ENCODE peak calls at places on chromosomes 13 and 19, in four cellular contexts. R is adipocyte; I is CD4-positive, alpha-beta memory T cell; C is endothelial cell of umbilical vein. K is an unnamed sample.
A peak's percentile ranks its signal among the peaks of the same experiment; 100 is the strongest.

GRCh38 chr19:49193822-49194394 is 36.3 kb downstream of the TRPM4 start:
- DNase-seq in C (no peak), R (no peak), I (no peak), K (no peak)

GRCh38 chr19:2389594-2389993 is 29.5 kb downstream of the TMPRSS9 start:
- DNase-seq in R (no peak), I (no peak), C (no peak), K (no peak)

GRCh38 chr19:49492573-49493411 is 3.4 kb upstream of the RPS11 start:
- DNase-seq in C (peak; percentile 28), I (peak; percentile 39), R (no peak), K (no peak)

GRCh38 chr19:51690359-51691121 is 2.6 kb upstream of the SPACA6 start:
- DNase-seq in C (peak; percentile 76), I (peak; percentile 66), R (peak; percentile 90), K (no peak)

GRCh38 chr19:8113017-8113416 is 36.4 kb downstream of the FBN3 start:
- DNase-seq in R (no peak), I (no peak), C (no peak), K (peak; percentile 27)

GRCh38 chr13:113354831-113355610 is 8.9 kb downstream of the GRTP1 start:
- DNase-seq in C (no peak), I (no peak), R (no peak), K (no peak)

GRCh38 chr13:23642110-23642509 is 71.9 kb downstream of the TNFRSF19 start:
- DNase-seq in R (no peak), C (no peak), I (no peak), K (peak; percentile 56)

GRCh38 chr19:11538232-11539036 is at the start of gene CNN1:
- DNase-seq in R (peak; percentile 35), C (peak; percentile 15), I (no peak), K (no peak)

GRCh38 chr13:113474179-113474578 is 16.3 kb downstream of the DCUN1D2 start:
- DNase-seq in R (peak; percentile 21), I (no peak), C (no peak), K (peak; percentile 29)

GRCh38 chr19:7751157-7751783 is 3.9 kb upstream of the CD209 start:
- DNase-seq in R (no peak), C (no peak), I (no peak), K (peak; percentile 22)

GRCh38 chr13:36919206-36919832 is 719 bp downstream of the SMAD9 start:
- DNase-seq in I (no peak), R (peak; percentile 70), C (no peak), K (peak; percentile 8)